ENCODE peak calls at places on chromosomes 5 and 9, in ten cellular contexts. Q is HCT116, J is mucosa of descending colon, W is uterus, N is AG04450, S is ovary, O is glutamatergic neuron, P is type B pancreatic cell, C is heart left ventricle, B is GM10248. H is an unnamed sample.

GRCh38 chr9:6197330-6197729 is 18.3 kb upstream of the IL33 start:
- DNase-seq in O (no peak), Q (peak; percentile 12), P (no peak), W (peak; percentile 15), B (no peak), N (no peak), C (no peak), J (no peak), S (no peak), H (no peak)

GRCh38 chr9:77899679-77900354 is 131.8 kb downstream of the GNAQ start:
- DNase-seq in B (no peak), Q (no peak), O (no peak), W (no peak), S (no peak), N (peak; percentile 55), P (no peak), C (no peak), J (no peak), H (no peak)

GRCh38 chr5:180090098-180090768 is 18.7 kb upstream of the RNF130 start:
- DNase-seq in S (peak; percentile 88), B (peak; percentile 64), J (peak; percentile 83), W (peak; percentile 75), C (peak; percentile 84), P (peak; percentile 91), N (peak; percentile 20), Q (peak; percentile 56), O (peak; percentile 87), H (no peak)

GRCh38 chr5:79297661-79298060 is 61.7 kb downstream of the JMY start:
- DNase-seq in J (no peak), B (no peak), W (no peak), C (no peak), N (no peak), Q (no peak), P (no peak), S (no peak), O (no peak), H (no peak)

GRCh38 chr5:14834584-14835540 is 36.7 kb downstream of the ANKH start:
- DNase-seq in J (no peak), B (no peak), P (no peak), C (no peak), Q (no peak), S (no peak), O (no peak), N (no peak), W (no peak), H (no peak)

GRCh38 chr9:70574222-70574837 is 159.9 kb upstream of the KLF9 start:
- DNase-seq in J (no peak), W (peak; percentile 39), B (no peak), C (no peak), S (no peak), Q (no peak), N (no peak), O (no peak), P (no peak), H (peak; percentile 62)

GRCh38 chr5:9573796-9574195 is 27.9 kb upstream of the SEMA5A start:
- DNase-seq in W (no peak), P (no peak), B (no peak), J (no peak), O (no peak), Q (no peak), N (no peak), S (no peak), C (no peak), H (no peak)

GRCh38 chr9:18437315-18438200 is 36.4 kb upstream of the ADAMTSL1 start:
- DNase-seq in S (peak; percentile 68), Q (no peak), W (peak; percentile 25), J (no peak), B (no peak), O (no peak), N (no peak), P (no peak), C (peak; percentile 68), H (no peak)

GRCh38 chr5:45507174-45507573 is 189.0 kb downstream of the HCN1 start:
- DNase-seq in S (no peak), W (no peak), J (no peak), P (no peak), B (no peak), N (no peak), Q (no peak), C (no peak), O (peak; percentile 57), H (no peak)

GRCh38 chr9:72635197-72635596 is 113.8 kb downstream of the TMC1 start:
- DNase-seq in S (no peak), O (no peak), P (no peak), W (no peak), Q (no peak), N (no peak), B (peak; percentile 32), J (no peak), C (no peak), H (no peak)

GRCh38 chr9:120935383-120935857 is 8.8 kb upstream of the TRAF1 start:
- DNase-seq in C (peak; percentile 95), O (no peak), P (no peak), W (peak; percentile 96), J (peak; percentile 98), Q (no peak), N (peak; percentile 80), S (peak; percentile 98), B (no peak), H (peak; percentile 87)

GRCh38 chr5:96338624-96339023 is 94.4 kb downstream of the PCSK1 start:
- DNase-seq in P (no peak), B (no peak), N (no peak), W (no peak), J (peak; percentile 35), C (peak; percentile 21), S (peak; percentile 73), Q (no peak), O (no peak), H (no peak)

GRCh38 chr5:191949-192690 is 825 bp downstream of the LRRC14B start:
- DNase-seq in S (no peak), Q (no peak), N (no peak), C (no peak), B (no peak), J (no peak), W (no peak), P (no peak), O (peak; percentile 18), H (no peak)

GRCh38 chr9:20788526-20789421 is 104.7 kb downstream of the FOCAD start:
- DNase-seq in J (no peak), Q (no peak), O (no peak), W (no peak), S (no peak), C (no peak), P (no peak), B (no peak), N (no peak), H (no peak)

GRCh38 chr9:135584934-135585333 is 23.4 kb downstream of the PAEP start:
- DNase-seq in Q (no peak), W (no peak), B (no peak), O (no peak), P (peak; percentile 40), C (no peak), N (no peak), J (no peak), S (no peak), H (no peak)

GRCh38 chr9:36969216-36969771 is 64.8 kb downstream of the PAX5 start:
- DNase-seq in O (no peak), J (no peak), W (no peak), P (no peak), C (no peak), B (no peak), N (no peak), Q (no peak), S (no peak), H (no peak)
- TF ChIP-seq CTCF in O (no peak), J (no peak), W (no peak), P (no peak), C (no peak), B (no peak), N (no peak), Q (no peak), S (no peak), H (no peak)

DNA sequence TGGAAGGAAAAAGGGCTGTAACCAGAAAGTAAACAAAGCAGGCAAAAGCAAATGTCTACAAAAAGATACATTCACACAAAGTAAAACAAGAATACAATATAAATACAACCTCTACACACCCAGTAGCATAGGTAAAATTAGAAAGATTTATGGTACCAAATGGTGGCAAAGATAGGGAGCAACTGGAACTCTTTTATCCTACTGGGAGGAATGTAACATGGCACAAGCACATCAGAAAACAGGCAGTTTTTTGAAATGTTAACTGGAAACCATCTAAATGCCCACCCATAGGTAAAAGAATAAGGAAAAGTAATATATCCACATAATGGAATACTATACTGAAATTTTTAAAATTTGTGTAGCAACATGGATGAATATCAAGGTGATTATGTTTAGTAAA is 8.7 kb upstream of the ARL14EPL start:
- DNase-seq in S (no peak), O (no peak), P (no peak), Q (no peak), N (no peak), C (no peak), W (no peak), B (no peak), J (no peak), H (no peak)
- TF ChIP-seq CTCF in S (no peak), O (no peak), P (peak; percentile 38), Q (no peak), N (peak; percentile 28), C (no peak), W (no peak), B (no peak), J (no peak), H (no peak)

GRCh38 chr5:3602713-3603502 is 7.3 kb downstream of the IRX1 start:
- DNase-seq in Q (no peak), W (no peak), B (no peak), P (no peak), O (peak; percentile 75), S (no peak), N (no peak), J (no peak), C (peak; percentile 51), H (no peak)
- TF ChIP-seq CTCF in Q (no peak), W (no peak), B (no peak), P (peak; percentile 80), O (peak; percentile 68), S (no peak), N (peak; percentile 18), J (no peak), C (peak; percentile 35), H (no peak)

DNA sequence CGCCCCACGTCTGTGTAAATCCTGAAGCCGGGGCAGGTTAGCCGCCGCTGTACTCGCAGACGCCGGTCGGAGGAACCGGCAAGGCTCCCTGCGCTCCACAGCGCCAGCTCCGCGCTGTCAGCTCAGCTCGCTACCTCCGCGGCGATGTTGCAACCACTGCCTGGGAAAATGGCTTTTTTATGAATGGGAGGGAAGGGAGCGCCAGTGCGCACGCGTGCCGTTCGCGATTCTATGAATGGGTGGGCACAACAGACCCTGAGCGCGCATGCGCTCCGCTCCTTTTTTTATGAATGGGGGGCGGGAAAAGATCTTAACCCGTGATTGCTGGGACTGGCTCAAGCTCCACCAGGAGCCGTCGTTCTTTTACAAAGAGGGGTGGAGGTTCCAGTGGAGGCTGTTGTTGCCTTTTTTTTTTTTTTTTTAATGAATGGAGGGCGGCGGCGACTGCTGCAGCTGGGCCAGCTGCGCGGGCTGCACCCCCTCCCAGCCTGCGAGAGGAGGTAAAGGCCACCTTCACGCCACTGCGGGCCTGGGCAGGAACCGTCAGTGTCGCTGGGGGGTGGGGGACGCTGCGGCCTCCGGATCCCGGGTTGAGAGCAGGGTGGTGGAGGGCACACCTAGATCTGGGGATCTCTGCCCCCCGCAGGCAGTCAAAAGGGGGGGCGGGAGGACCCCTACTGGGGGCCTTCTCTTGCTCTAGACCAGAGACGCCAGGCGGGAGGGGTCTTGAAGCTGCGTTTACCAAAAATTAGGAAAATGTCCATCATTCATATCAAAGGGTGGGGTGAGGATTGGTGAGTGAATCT is at the start of gene SPRY4:
- DNase-seq in W (peak; percentile 94), N (peak; percentile 97), Q (peak; percentile 95), P (peak; percentile 96), O (peak; percentile 95), C (peak; percentile 95), J (peak; percentile 94), B (peak; percentile 85), S (peak; percentile 92), H (peak; percentile 96)
- TF ChIP-seq CTCF in W (peak; percentile 9), N (no peak), Q (no peak), P (peak; percentile 7), O (no peak), C (no peak), J (no peak), B (no peak), S (no peak), H (no peak)

H was measured in AG09319.